ENCODE peak calls at places on chromosome 14, in ten cellular contexts. O, Q, J, M, R, G, D, Z, T and W are unnamed samples.

GRCh38 chr14:68173227-68173972 is 353.8 kb downstream of the RAD51B start:
- DNase-seq in O (no peak), Q (no peak), J (no peak), M (no peak), R (no peak), G (no peak), D (no peak), Z (no peak), T (no peak), W (no peak)

GRCh38 chr14:99210333-99210732 is 61.7 kb downstream of the BCL11B start:
- DNase-seq in O (no peak), Q (no peak), J (no peak), M (no peak), R (no peak), G (no peak), D (no peak), Z (no peak), T (no peak), W (no peak)

GRCh38 chr14:72701610-72702009 is 192.3 kb downstream of the DPF3 start:
- DNase-seq in O (no peak), Q (no peak), J (no peak), M (no peak), R (no peak), G (no peak), D (no peak), Z (no peak), T (no peak), W (no peak)

GRCh38 chr14:21263284-21264024 is 5.8 kb downstream of the HNRNPC start:
- DNase-seq in O (no peak), Q (no peak), J (no peak), M (no peak), R (no peak), G (no peak), D (no peak), Z (no peak), T (no peak), W (no peak)

GRCh38 chr14:75299064-75299463 is 20.4 kb downstream of the FOS start:
- DNase-seq in O (no peak), Q (no peak), J (no peak), M (peak), R (no peak), G (peak), D (peak), Z (no peak), T (peak), W (no peak)

GRCh38 chr14:73637830-73638229 is 7.0 kb upstream of the DNAL1 start:
- DNase-seq in O (no peak), Q (no peak), J (no peak), M (no peak), R (no peak), G (no peak), D (no peak), Z (no peak), T (no peak), W (no peak)

GRCh38 chr14:36751116-36751515 is 89.5 kb downstream of the PAX9 start:
- DNase-seq in O (no peak), Q (no peak), J (no peak), M (no peak), R (no peak), G (no peak), D (no peak), Z (no peak), T (no peak), W (no peak)

GRCh38 chr14:75303415-75303814 is 24.8 kb downstream of the FOS start:
- DNase-seq in O (no peak), Q (peak), J (peak), M (peak), R (peak), G (peak), D (no peak), Z (peak), T (peak), W (peak)

GRCh38 chr14:85958069-85958468 is 428.1 kb downstream of the FLRT2 start:
- DNase-seq in O (no peak), Q (no peak), J (no peak), M (no peak), R (no peak), G (no peak), D (no peak), Z (no peak), T (no peak), W (no peak)

GRCh38 chr14:98890556-98891340 is 381.2 kb downstream of the BCL11B start:
- DNase-seq in O (no peak), Q (no peak), J (no peak), M (no peak), R (no peak), G (no peak), D (no peak), Z (no peak), T (no peak), W (no peak)